ENCODE peak calls at places on chromosomes 6 and 20, in four cellular contexts. V is brain microvascular endothelial cell, Y is colonic mucosa, E is choroid plexus epithelial cell. B is an unnamed sample.
A peak's percentile ranks its signal among the peaks of the same experiment; 100 is the strongest.

GRCh38 chr20:56750430-56750829 is 121.3 kb downstream of the TFAP2C start:
- DNase-seq in V (no peak), Y (no peak), E (peak; percentile 7), B (no peak)

GRCh38 chr6:168418631-168419250 is 22.2 kb upstream of the SMOC2 start:
- DNase-seq in V (no peak), Y (no peak), E (no peak), B (no peak)

GRCh38 chr6:15252205-15252604 is 6.3 kb downstream of the JARID2 start:
- DNase-seq in V (no peak), Y (no peak), E (no peak), B (no peak)

GRCh38 chr6:90216081-90216977 is 80.3 kb downstream of the BACH2 start:
- DNase-seq in V (no peak), Y (peak; percentile 22), E (peak; percentile 46), B (no peak)

GRCh38 chr6:149834513-149835481 is 29.4 kb downstream of the LRP11 start:
- DNase-seq in V (no peak), Y (peak; percentile 76), E (peak; percentile 84), B (peak; percentile 84)

GRCh38 chr20:64025826-64026412 is 10.1 kb upstream of the C20orf204 start:
- DNase-seq in V (no peak), Y (no peak), E (no peak), B (no peak)

GRCh38 chr6:10383312-10384063 is 31.4 kb downstream of the TFAP2A start:
- DNase-seq in V (no peak), Y (no peak), E (no peak), B (no peak)

GRCh38 chr6:4656106-4656505 is 120.1 kb upstream of the CDYL start:
- DNase-seq in V (no peak), Y (no peak), E (no peak), B (no peak)

GRCh38 chr6:83467620-83468036 is 36.8 kb upstream of the ME1 start:
- DNase-seq in V (no peak), Y (no peak), E (no peak), B (no peak)

GRCh38 chr20:50475879-50476292 is 34.3 kb upstream of the PTPN1 start:
- DNase-seq in V (peak; percentile 43), Y (peak; percentile 78), E (peak; percentile 73), B (no peak)

GRCh38 chr20:44215125-44215524 is 4.6 kb upstream of the OSER1 start:
- DNase-seq in V (peak; percentile 53), Y (peak; percentile 78), E (peak; percentile 84), B (peak; percentile 65)

GRCh38 chr6:25387483-25387882 is 108.3 kb downstream of the CARMIL1 start:
- DNase-seq in V (no peak), Y (no peak), E (no peak), B (no peak)

GRCh38 chr6:39402239-39402751 is 79.8 kb upstream of the KCNK16 start:
- DNase-seq in V (no peak), Y (no peak), E (no peak), B (no peak)

GRCh38 chr6:34575326-34575725 is 19.2 kb upstream of the SPDEF start:
- DNase-seq in V (no peak), Y (no peak), E (no peak), B (no peak)

GRCh38 chr6:134636221-134636830 is 313.6 kb downstream of the ALDH8A1 start:
- DNase-seq in V (no peak), Y (no peak), E (peak; percentile 52), B (no peak)

GRCh38 chr6:27672113-27672799 is 199.4 kb upstream of the ZNF184 start:
- DNase-seq in V (peak; percentile 93), Y (peak; percentile 46), E (peak; percentile 73), B (no peak)

GRCh38 chr6:170446841-170447560 is 106.1 kb downstream of the PSMB1 start:
- DNase-seq in V (no peak), Y (no peak), E (no peak), B (no peak)

GRCh38 chr20:16701296-16701695 is 28.5 kb upstream of the SNRPB2 start:
- DNase-seq in V (no peak), Y (no peak), E (peak; percentile 18), B (no peak)

GRCh38 chr6:53461041-53461656 is 83.8 kb downstream of the GCLC start:
- DNase-seq in V (no peak), Y (no peak), E (no peak), B (no peak)

GRCh38 chr6:50264995-50265571 is 215.4 kb upstream of the DEFB112 start:
- DNase-seq in V (peak; percentile 9), Y (no peak), E (no peak), B (no peak)

GRCh38 chr20:33914871-33915270 is 78.8 kb upstream of the RALY start:
- DNase-seq in V (peak; percentile 88), Y (no peak), E (peak; percentile 92), B (no peak)

GRCh38 chr6:43491750-43492661 is 14.6 kb downstream of the TJAP1 start:
- DNase-seq in V (peak; percentile 59), Y (peak; percentile 70), E (peak; percentile 77), B (no peak)

DNA sequence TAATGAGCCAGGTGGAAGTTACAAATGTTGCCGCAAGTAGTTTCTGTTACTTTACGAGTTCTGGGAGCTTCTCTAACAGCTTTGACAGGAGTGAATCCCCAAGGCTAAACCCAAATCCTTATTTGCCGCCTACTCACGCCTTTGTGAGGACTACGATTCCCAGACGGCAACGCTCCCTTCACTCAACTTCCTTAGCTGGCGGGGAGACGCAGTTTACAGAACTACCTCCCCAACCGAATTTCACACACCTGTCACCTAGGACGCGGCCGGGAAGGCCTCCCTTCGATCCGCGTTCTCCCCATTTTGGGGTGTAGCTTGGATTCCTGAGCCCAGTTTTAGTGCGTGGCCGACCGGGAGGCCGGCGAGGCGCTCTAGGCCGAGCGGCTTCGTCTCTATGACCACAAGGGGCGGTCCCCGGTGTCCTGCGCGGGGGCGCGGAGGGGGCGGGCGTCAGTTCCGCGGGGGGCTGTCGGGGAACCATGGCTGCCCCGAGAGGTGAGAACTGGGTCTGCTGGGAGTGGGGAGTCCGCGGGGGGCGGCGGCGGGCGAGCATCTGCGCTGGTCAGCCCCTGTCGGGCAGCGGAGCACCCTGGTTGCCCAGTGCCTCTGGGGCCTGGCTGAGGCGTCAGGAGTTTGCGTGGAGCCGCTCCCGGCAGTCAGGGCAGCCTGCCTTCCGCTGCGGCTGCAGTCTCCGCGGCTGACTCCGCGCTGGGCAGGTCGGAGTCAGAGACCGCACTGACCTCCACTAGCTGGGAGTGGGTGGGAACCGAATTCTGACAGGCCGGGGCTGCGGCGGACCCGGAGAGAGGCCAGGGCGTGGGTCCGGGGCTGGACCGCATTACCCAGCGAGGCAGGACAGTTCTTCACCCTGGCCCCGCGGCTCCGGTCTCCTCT is at the start of gene SLC35A1:
- DNase-seq in V (peak; percentile 75), Y (peak; percentile 89), E (peak; percentile 86), B (peak; percentile 80)
- TF ChIP-seq CTCF in V (no peak), Y (no peak), E (peak; percentile 31), B (peak; percentile 37)

DNA sequence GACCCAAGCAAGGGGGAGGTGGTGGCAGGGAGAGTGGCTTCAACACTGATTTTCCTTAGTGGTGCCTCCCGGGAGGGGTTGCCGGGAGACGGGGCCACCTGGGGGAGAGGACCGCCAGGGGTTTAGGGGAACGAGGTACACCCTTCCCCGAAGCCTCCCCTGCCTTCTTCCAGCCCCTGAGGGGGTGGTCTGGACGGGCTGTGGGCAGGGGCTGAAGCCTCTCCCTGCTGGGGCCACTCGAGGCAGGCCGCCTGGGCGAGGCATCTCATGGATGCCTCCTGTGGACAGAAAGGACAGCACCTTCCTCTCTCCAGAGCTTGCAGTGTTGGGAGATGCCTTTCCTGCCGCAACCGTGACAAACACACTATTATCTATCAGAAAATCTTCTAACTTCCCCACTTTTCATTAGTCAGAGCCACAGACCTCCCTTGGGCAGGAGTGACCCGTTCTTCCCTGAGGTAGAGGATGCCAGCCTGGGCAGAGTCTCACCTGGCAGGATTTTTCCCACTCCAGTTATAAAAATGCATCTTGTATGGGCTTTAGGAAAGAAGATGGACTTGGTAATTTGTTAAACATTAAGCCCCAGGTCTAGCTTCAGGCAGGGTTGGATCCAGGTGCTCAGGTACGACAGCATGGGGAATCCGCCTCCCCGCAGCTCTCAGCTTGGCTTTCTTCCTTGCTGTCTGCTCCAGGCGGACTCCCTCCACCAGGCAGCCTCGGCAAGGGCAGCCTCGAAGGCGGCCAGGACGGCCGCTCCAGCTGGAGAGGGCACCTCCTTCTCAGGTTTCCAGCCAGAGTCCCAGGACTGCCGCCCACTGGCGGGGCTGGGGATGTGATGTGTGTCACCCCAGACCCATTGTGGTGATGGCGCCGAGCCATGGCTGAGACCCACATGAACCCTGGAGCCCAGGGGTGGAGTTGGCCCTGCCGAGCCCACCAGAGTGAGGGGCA is 11.0 kb downstream of the HRH3 start:
- DNase-seq in V (no peak), Y (no peak), E (no peak), B (no peak)
- TF ChIP-seq CTCF in V (peak; percentile 14), Y (no peak), E (peak; percentile 15), B (no peak)

DNA sequence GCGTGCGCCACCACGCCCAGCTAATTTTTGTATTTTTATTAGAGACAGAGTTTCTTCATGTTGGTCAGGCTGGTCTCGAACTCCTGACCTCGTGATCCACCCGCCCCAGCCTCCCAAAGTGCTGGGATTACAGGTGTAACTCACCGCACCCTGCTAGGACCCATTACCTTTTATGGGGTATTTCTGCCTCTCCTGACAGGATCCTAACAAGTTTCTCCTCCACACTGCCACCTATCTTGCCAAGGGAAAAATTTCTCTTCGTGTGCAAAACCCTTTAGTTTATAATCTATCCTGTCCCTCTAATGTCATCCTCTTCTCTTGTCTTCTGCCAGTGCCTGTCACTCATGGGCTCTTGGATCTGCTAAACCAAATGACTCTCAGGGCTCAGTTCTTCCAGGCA is 1.9 kb downstream of the STMND1 start:
- DNase-seq in V (no peak), Y (no peak), E (peak; percentile 33), B (no peak)
- TF ChIP-seq CTCF in V (peak; percentile 42), Y (no peak), E (peak; percentile 48), B (peak; percentile 28)

DNA sequence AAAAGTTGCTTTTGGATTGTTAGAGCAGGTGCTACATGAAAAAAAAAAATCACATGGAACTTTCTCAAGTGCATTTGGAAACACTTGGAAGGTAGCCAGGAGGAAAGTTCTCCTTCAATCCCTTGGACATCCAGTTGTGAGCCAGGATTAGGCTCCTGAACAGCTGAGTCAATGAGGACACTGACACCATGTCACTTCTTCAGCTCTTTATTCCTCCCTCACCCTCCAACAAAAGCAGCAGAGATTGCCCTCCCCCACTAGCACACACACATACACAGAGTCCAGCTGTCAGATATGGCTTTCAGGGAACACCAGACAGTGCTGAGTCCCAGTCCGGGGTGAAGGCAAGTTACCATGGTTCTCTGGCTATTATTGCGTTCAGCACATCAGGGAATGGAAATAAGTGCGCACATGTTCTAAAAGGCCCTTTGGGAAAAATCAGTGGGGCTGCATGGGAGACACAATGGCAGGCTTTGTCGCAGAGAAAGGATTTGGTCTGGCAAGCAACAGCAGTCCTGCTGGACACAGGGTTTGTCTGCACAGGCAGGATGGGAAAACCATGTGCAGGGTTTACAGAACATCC is 124.7 kb upstream of the MARCKS start:
- DNase-seq in V (no peak), Y (peak; percentile 37), E (peak; percentile 23), B (peak; percentile 53)
- TF ChIP-seq CTCF in V (peak; percentile 52), Y (no peak), E (peak; percentile 20), B (no peak)

DNA sequence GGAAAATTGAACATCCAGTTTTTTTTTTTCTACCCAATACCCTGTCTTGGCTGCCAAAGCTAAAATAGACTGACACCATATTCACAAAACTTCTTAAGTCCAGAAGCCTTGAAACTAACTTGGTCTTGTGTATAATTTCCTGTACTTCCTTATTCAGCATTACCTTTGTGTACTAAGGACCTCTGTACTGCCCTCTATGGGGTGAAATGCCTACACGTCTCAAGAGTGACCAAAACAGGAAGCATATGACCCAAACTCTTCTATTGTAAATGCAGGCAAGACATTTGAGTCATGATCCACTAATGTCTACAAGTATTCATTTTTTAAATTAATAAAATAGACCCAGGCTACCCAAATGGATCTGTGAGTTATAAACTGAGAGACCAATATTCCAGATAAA is 50.4 kb downstream of the HMGCLL1 start:
- DNase-seq in V (peak; percentile 35), Y (peak; percentile 18), E (peak; percentile 66), B (no peak)
- TF ChIP-seq CTCF in V (peak; percentile 52), Y (peak; percentile 17), E (peak; percentile 53), B (peak; percentile 52)

GRCh38 chr20:37758332-37758731 is 64.5 kb downstream of the CTNNBL1 start:
- DNase-seq in V (no peak), Y (no peak), E (no peak), B (no peak)
- TF ChIP-seq CTCF in V (peak; percentile 51), Y (no peak), E (peak; percentile 40), B (no peak)